ENCODE peak calls at places on chromosomes 2 and 18, in ten cellular contexts. T, W, M, Q, N, E, J, P, B and I are unnamed samples.

GRCh38 chr2:95275151-95275515 is 884 bp downstream of the PROM2 start:
- DNase-seq in T (no peak), W (no peak), M (no peak), Q (no peak), N (no peak), E (no peak), J (no peak), P (no peak), B (no peak), I (no peak)

GRCh38 chr2:4763009-4763408 is 929.2 kb upstream of the SOX11 start:
- DNase-seq in T (no peak), W (no peak), M (no peak), Q (peak; percentile 64), N (peak; percentile 7), E (no peak), J (no peak), P (no peak), B (peak; percentile 35), I (no peak)

GRCh38 chr2:23231865-23232264 is 153.1 kb upstream of the KLHL29 start:
- DNase-seq in T (no peak), W (no peak), M (no peak), Q (no peak), N (no peak), E (no peak), J (no peak), P (no peak), B (no peak), I (no peak)

GRCh38 chr18:45198526-45198925 is 416.8 kb upstream of the SLC14A2 start:
- DNase-seq in T (no peak), W (no peak), M (no peak), Q (no peak), N (no peak), E (no peak), J (no peak), P (no peak), B (no peak), I (no peak)

GRCh38 chr18:79450289-79450920 is 54.7 kb downstream of the NFATC1 start:
- DNase-seq in T (no peak), W (no peak), M (no peak), Q (no peak), N (no peak), E (no peak), J (no peak), P (no peak), B (no peak), I (no peak)

GRCh38 chr2:241417626-241418025 is 61.5 kb downstream of the FARP2 start:
- DNase-seq in T (no peak), W (no peak), M (no peak), Q (peak; percentile 98), N (no peak), E (no peak), J (no peak), P (no peak), B (no peak), I (no peak)

GRCh38 chr2:187553908-187554703 is at the start of gene TFPI:
- DNase-seq in T (no peak), W (no peak), M (no peak), Q (no peak), N (peak; percentile 94), E (no peak), J (no peak), P (peak; percentile 37), B (peak; percentile 85), I (no peak)

GRCh38 chr2:127103243-127104165 is 3.5 kb downstream of the BIN1 start:
- DNase-seq in T (no peak), W (no peak), M (no peak), Q (no peak), N (no peak), E (no peak), J (no peak), P (no peak), B (no peak), I (no peak)

GRCh38 chr2:158325031-158325781 is 131.3 kb downstream of the CCDC148 start:
- DNase-seq in T (no peak), W (no peak), M (no peak), Q (no peak), N (peak; percentile 14), E (no peak), J (peak; percentile 51), P (peak; percentile 80), B (peak; percentile 19), I (no peak)

GRCh38 chr2:232229917-232230310 is 148.6 kb upstream of the ALPP start:
- DNase-seq in T (no peak), W (no peak), M (no peak), Q (no peak), N (no peak), E (no peak), J (no peak), P (no peak), B (no peak), I (no peak)

GRCh38 chr2:217979151-217979811 is 23.5 kb downstream of the TNS1 start:
- DNase-seq in T (no peak), W (no peak), M (no peak), Q (no peak), N (peak; percentile 47), E (no peak), J (no peak), P (no peak), B (peak; percentile 52), I (no peak)

GRCh38 chr18:48002933-48003365 is 72.5 kb upstream of the SMAD2 start:
- DNase-seq in T (no peak), W (no peak), M (peak; percentile 56), Q (no peak), N (peak; percentile 79), E (no peak), J (peak; percentile 18), P (peak; percentile 73), B (peak; percentile 25), I (no peak)

GRCh38 chr2:193428336-193428818 is 1233.6 kb upstream of the TMEFF2 start:
- DNase-seq in T (no peak), W (no peak), M (no peak), Q (no peak), N (no peak), E (no peak), J (no peak), P (no peak), B (no peak), I (no peak)

GRCh38 chr2:96344011-96344410 is 8.4 kb downstream of the NCAPH start:
- DNase-seq in T (no peak), W (no peak), M (no peak), Q (no peak), N (no peak), E (peak; percentile 52), J (no peak), P (no peak), B (peak; percentile 87), I (peak; percentile 43)

GRCh38 chr18:76750886-76751537 is 71.3 kb upstream of the ZNF236 start:
- DNase-seq in T (no peak), W (no peak), M (no peak), Q (no peak), N (no peak), E (no peak), J (no peak), P (no peak), B (no peak), I (no peak)

GRCh38 chr2:152446213-152446612 is 111.2 kb downstream of the FMNL2 start:
- DNase-seq in T (no peak), W (no peak), M (no peak), Q (no peak), N (no peak), E (no peak), J (no peak), P (peak; percentile 45), B (no peak), I (no peak)

GRCh38 chr2:42217307-42217706 is 48.2 kb downstream of the EML4 start:
- DNase-seq in T (no peak), W (no peak), M (no peak), Q (no peak), N (no peak), E (no peak), J (no peak), P (no peak), B (no peak), I (no peak)

GRCh38 chr2:108449410-108450200 is 599 bp downstream of the GCC2 start:
- DNase-seq in T (peak; percentile 17), W (no peak), M (no peak), Q (peak; percentile 50), N (peak; percentile 42), E (peak; percentile 33), J (peak; percentile 44), P (peak; percentile 19), B (peak; percentile 61), I (peak; percentile 16)